ENCODE peak calls at places on chromosomes 12 and 14, in eight cellular contexts. K is dermis blood vessel endothelial cell; A is GM18507; S is activated CD4-positive, alpha-beta memory T cell treated with anti-CD3 and anti-CD28 coated beads, Interleukin-2, amount 10 ng/mL, durations not matched to agents 7 days and 5 days; H is nucleus accumbens; F is central memory CD4-positive, alpha-beta T cell; I is activated CD4-positive, alpha-beta T cell treated with anti-CD3 and anti-CD28 coated beads, Interleukin-2, amount 50 U/mL, for 1 hour; C is effector CD4-positive, alpha-beta T cell. J is an unnamed sample.

GRCh38 chr14:81400852-81401251 is 728 bp upstream of the STON2 start:
- DNase-seq in K (no peak), S (peak), C (no peak), H (no peak), I (no peak), F (no peak), A (no peak), J (peak)

GRCh38 chr12:88361493-88361892 is 218.8 kb downstream of the KITLG start:
- DNase-seq in F (no peak), C (no peak), S (no peak), K (no peak), I (no peak), H (no peak), A (no peak), J (peak)

GRCh38 chr12:6691473-6691872 is 2.3 kb upstream of the ZNF384 start:
- DNase-seq in I (no peak), K (no peak), F (no peak), A (no peak), S (no peak), C (no peak), H (no peak), J (no peak)

GRCh38 chr12:57190037-57190436 is 26.6 kb upstream of the NXPH4 start:
- DNase-seq in K (peak), H (peak), F (no peak), C (no peak), A (no peak), S (no peak), I (no peak), J (no peak)

GRCh38 chr12:106780010-106780625 is 5.6 kb downstream of the RIC8B start:
- DNase-seq in S (no peak), K (peak), A (no peak), C (no peak), I (no peak), F (no peak), H (no peak), J (peak)

GRCh38 chr12:93572712-93573551 is 457 bp downstream of the SOCS2 start:
- DNase-seq in S (peak), A (no peak), F (no peak), K (peak), C (no peak), H (no peak), I (peak), J (peak)

GRCh38 chr14:104693482-104694431 is 4.3 kb downstream of the INF2 start:
- DNase-seq in K (no peak), I (no peak), S (no peak), H (no peak), A (no peak), F (no peak), C (no peak), J (no peak)

GRCh38 chr12:53994691-53995310 is 5.2 kb upstream of the HOXC9 start:
- DNase-seq in I (no peak), F (no peak), K (no peak), C (no peak), S (no peak), A (no peak), H (no peak), J (no peak)

GRCh38 chr12:106271575-106272505 is 24.0 kb upstream of the CKAP4 start:
- DNase-seq in F (no peak), C (no peak), I (no peak), H (no peak), A (no peak), K (no peak), S (no peak), J (no peak)

GRCh38 chr12:27293463-27293862 is 39.2 kb upstream of the BMAL2 start:
- DNase-seq in A (no peak), S (no peak), K (peak), F (no peak), C (no peak), H (peak), I (no peak), J (no peak)

J was measured in HCEC 1CT.